ENCODE peak calls at places on chromosomes 11 and 22, in five cellular contexts. One of them, this sample, is unnamed.

GRCh38 chr22:46043816-46044717 is 67.1 kb upstream of the WNT7B start:
- DNase-seq in fibroblast of mammary gland: peak
- DNase-seq in HFF-Myc: no peak
- DNase-seq in PC-3: peak
- DNase-seq in body of pancreas: peak
- DNase-seq in this sample: no peak

GRCh38 chr11:130513132-130513531 is 64.7 kb downstream of the ADAMTS15 start:
- DNase-seq in fibroblast of mammary gland: peak
- DNase-seq in HFF-Myc: no peak
- DNase-seq in PC-3: peak
- DNase-seq in body of pancreas: no peak
- DNase-seq in this sample: no peak

GRCh38 chr22:47767403-47767802 is 1005.0 kb downstream of the TBC1D22A start:
- DNase-seq in fibroblast of mammary gland: no peak
- DNase-seq in HFF-Myc: no peak
- DNase-seq in PC-3: no peak
- DNase-seq in body of pancreas: no peak
- DNase-seq in this sample: no peak

GRCh38 chr11:394034-394857 is at the start of gene PKP3:
- DNase-seq in fibroblast of mammary gland: peak
- DNase-seq in HFF-Myc: no peak
- DNase-seq in PC-3: peak
- DNase-seq in body of pancreas: peak
- DNase-seq in this sample: no peak

GRCh38 chr11:106748059-106748458 is 270.2 kb downstream of the GUCY1A2 start:
- DNase-seq in fibroblast of mammary gland: no peak
- DNase-seq in HFF-Myc: no peak
- DNase-seq in PC-3: no peak
- DNase-seq in body of pancreas: no peak
- DNase-seq in this sample: no peak

GRCh38 chr11:2649400-2649799 is 50.4 kb downstream of the KCNQ1OT1 start:
- DNase-seq in fibroblast of mammary gland: no peak
- DNase-seq in HFF-Myc: no peak
- DNase-seq in PC-3: no peak
- DNase-seq in body of pancreas: no peak
- DNase-seq in this sample: no peak

GRCh38 chr11:84476581-84476980 is 1150.6 kb downstream of the DLG2 start:
- DNase-seq in fibroblast of mammary gland: peak
- DNase-seq in HFF-Myc: no peak
- DNase-seq in PC-3: no peak
- DNase-seq in body of pancreas: no peak
- DNase-seq in this sample: no peak

GRCh38 chr11:35622070-35622469 is 3.8 kb downstream of the FJX1 start:
- DNase-seq in fibroblast of mammary gland: peak
- DNase-seq in HFF-Myc: no peak
- DNase-seq in PC-3: peak
- DNase-seq in body of pancreas: no peak
- DNase-seq in this sample: peak

GRCh38 chr11:94302806-94303205 is 1.6 kb upstream of the IZUMO1R start:
- DNase-seq in fibroblast of mammary gland: no peak
- DNase-seq in HFF-Myc: no peak
- DNase-seq in PC-3: no peak
- DNase-seq in body of pancreas: no peak
- DNase-seq in this sample: no peak

GRCh38 chr22:22952531-22953295 is 65.1 kb downstream of the IGLL5 start:
- DNase-seq in fibroblast of mammary gland: no peak
- DNase-seq in HFF-Myc: no peak
- DNase-seq in PC-3: no peak
- DNase-seq in body of pancreas: no peak
- DNase-seq in this sample: no peak

GRCh38 chr11:3217751-3218482 is 696 bp downstream of the MRGPRG start:
- DNase-seq in fibroblast of mammary gland: no peak
- DNase-seq in HFF-Myc: no peak
- DNase-seq in PC-3: no peak
- DNase-seq in body of pancreas: peak
- DNase-seq in this sample: no peak

GRCh38 chr11:36352919-36353318 is 56.8 kb downstream of the PRR5L start:
- DNase-seq in fibroblast of mammary gland: no peak
- DNase-seq in HFF-Myc: no peak
- DNase-seq in PC-3: no peak
- DNase-seq in body of pancreas: no peak
- DNase-seq in this sample: no peak

GRCh38 chr22:36343070-36343719 is 44.6 kb downstream of the MYH9 start:
- DNase-seq in fibroblast of mammary gland: no peak
- DNase-seq in HFF-Myc: no peak
- DNase-seq in PC-3: no peak
- DNase-seq in body of pancreas: no peak
- DNase-seq in this sample: no peak

GRCh38 chr11:114236829-114237228 is 59.4 kb upstream of the NNMT start:
- DNase-seq in fibroblast of mammary gland: peak
- DNase-seq in HFF-Myc: no peak
- DNase-seq in PC-3: no peak
- DNase-seq in body of pancreas: no peak
- DNase-seq in this sample: no peak

GRCh38 chr22:44286673-44287072 is 26.1 kb downstream of the SHISAL1 start:
- DNase-seq in fibroblast of mammary gland: peak
- DNase-seq in HFF-Myc: no peak
- DNase-seq in PC-3: no peak
- DNase-seq in body of pancreas: no peak
- DNase-seq in this sample: no peak

GRCh38 chr11:71309611-71310010 is 57.2 kb upstream of the SHANK2 start:
- DNase-seq in fibroblast of mammary gland: no peak
- DNase-seq in HFF-Myc: no peak
- DNase-seq in PC-3: no peak
- DNase-seq in body of pancreas: no peak
- DNase-seq in this sample: no peak

GRCh38 chr11:93718057-93718563 is 23.2 kb downstream of the TAF1D start:
- DNase-seq in fibroblast of mammary gland: no peak
- DNase-seq in HFF-Myc: no peak
- DNase-seq in PC-3: no peak
- DNase-seq in body of pancreas: no peak
- DNase-seq in this sample: no peak

GRCh38 chr11:79052539-79052938 is 388.3 kb downstream of the TENM4 start:
- DNase-seq in fibroblast of mammary gland: no peak
- DNase-seq in HFF-Myc: no peak
- DNase-seq in PC-3: peak
- DNase-seq in body of pancreas: no peak
- DNase-seq in this sample: no peak

GRCh38 chr11:27087425-27087824 is 46.8 kb downstream of the BBOX1 start:
- DNase-seq in fibroblast of mammary gland: no peak
- DNase-seq in HFF-Myc: no peak
- DNase-seq in PC-3: no peak
- DNase-seq in body of pancreas: no peak
- DNase-seq in this sample: no peak

GRCh38 chr11:567629-568258 is 7.0 kb downstream of the RASSF7 start:
- DNase-seq in fibroblast of mammary gland: no peak
- DNase-seq in HFF-Myc: no peak
- DNase-seq in PC-3: no peak
- DNase-seq in body of pancreas: no peak
- DNase-seq in this sample: no peak

GRCh38 chr22:21972293-21972779 is 10.3 kb downstream of the TOP3B start:
- DNase-seq in fibroblast of mammary gland: peak
- DNase-seq in HFF-Myc: no peak
- DNase-seq in PC-3: peak
- DNase-seq in body of pancreas: no peak
- DNase-seq in this sample: no peak

GRCh38 chr11:82895437-82896091 is 4.7 kb downstream of the PRCP start:
- DNase-seq in fibroblast of mammary gland: no peak
- DNase-seq in HFF-Myc: no peak
- DNase-seq in PC-3: no peak
- DNase-seq in body of pancreas: no peak
- DNase-seq in this sample: no peak

GRCh38 chr11:107562647-107563208 is 2.8 kb downstream of the ALKBH8 start:
- DNase-seq in fibroblast of mammary gland: peak
- DNase-seq in HFF-Myc: peak
- DNase-seq in PC-3: peak
- DNase-seq in body of pancreas: no peak
- DNase-seq in this sample: no peak

GRCh38 chr11:85913486-85913885 is 58.3 kb downstream of the CCDC83 start:
- DNase-seq in fibroblast of mammary gland: no peak
- DNase-seq in HFF-Myc: no peak
- DNase-seq in PC-3: no peak
- DNase-seq in body of pancreas: no peak
- DNase-seq in this sample: no peak

GRCh38 chr22:31098633-31099110 is 8.7 kb downstream of the SELENOM start:
- DNase-seq in fibroblast of mammary gland: peak
- DNase-seq in HFF-Myc: no peak
- DNase-seq in PC-3: no peak
- DNase-seq in body of pancreas: no peak
- DNase-seq in this sample: no peak

GRCh38 chr11:8258771-8259170 is 4.9 kb downstream of the LMO1 start:
- DNase-seq in fibroblast of mammary gland: peak
- DNase-seq in HFF-Myc: no peak
- DNase-seq in PC-3: peak
- DNase-seq in body of pancreas: peak
- DNase-seq in this sample: no peak

GRCh38 chr11:83220279-83220678 is 26.8 kb downstream of the ANKRD42 start:
- DNase-seq in fibroblast of mammary gland: no peak
- DNase-seq in HFF-Myc: no peak
- DNase-seq in PC-3: peak
- DNase-seq in body of pancreas: no peak
- DNase-seq in this sample: no peak

GRCh38 chr11:71246559-71246958 is 5.8 kb downstream of the SHANK2 start:
- DNase-seq in fibroblast of mammary gland: no peak
- DNase-seq in HFF-Myc: no peak
- DNase-seq in PC-3: no peak
- DNase-seq in body of pancreas: no peak
- DNase-seq in this sample: no peak

GRCh38 chr11:14641801-14642200 is 1.8 kb upstream of the PDE3B start:
- DNase-seq in fibroblast of mammary gland: no peak
- DNase-seq in HFF-Myc: no peak
- DNase-seq in PC-3: no peak
- DNase-seq in body of pancreas: no peak
- DNase-seq in this sample: no peak

GRCh38 chr11:100925935-100926334 is 203.7 kb downstream of the PGR start:
- DNase-seq in fibroblast of mammary gland: peak
- DNase-seq in HFF-Myc: peak
- DNase-seq in PC-3: peak
- DNase-seq in body of pancreas: no peak
- DNase-seq in this sample: no peak

DNA sequence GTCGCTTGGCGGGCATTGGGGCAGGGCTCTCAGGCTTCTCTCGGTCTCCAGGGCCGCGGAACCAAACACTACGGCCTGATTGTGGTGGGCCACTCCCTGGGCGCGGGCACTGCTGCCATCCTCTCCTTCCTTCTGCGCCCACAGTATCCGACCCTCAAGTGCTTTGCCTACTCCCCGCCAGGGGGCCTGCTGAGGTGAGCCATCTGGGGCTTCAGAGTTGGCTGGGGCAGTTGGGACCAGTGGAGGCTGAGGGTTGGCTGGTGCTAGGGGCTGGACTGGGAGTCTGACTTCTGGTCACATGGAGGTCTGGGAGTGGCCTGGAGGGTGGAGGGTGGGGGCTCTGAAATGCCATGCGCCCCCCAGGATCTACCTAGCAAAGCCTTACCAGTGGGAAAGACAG is 15.3 kb upstream of the MYRF start:
- DNase-seq in fibroblast of mammary gland: no peak
- DNase-seq in HFF-Myc: no peak
- DNase-seq in PC-3: no peak
- DNase-seq in body of pancreas: no peak
- DNase-seq in this sample: no peak
- TF ChIP-seq CTCF in fibroblast of mammary gland: no peak
- TF ChIP-seq CTCF in HFF-Myc: no peak
- TF ChIP-seq CTCF in PC-3: no peak
- TF ChIP-seq CTCF in body of pancreas: no peak
- TF ChIP-seq CTCF in this sample: no peak

DNA sequence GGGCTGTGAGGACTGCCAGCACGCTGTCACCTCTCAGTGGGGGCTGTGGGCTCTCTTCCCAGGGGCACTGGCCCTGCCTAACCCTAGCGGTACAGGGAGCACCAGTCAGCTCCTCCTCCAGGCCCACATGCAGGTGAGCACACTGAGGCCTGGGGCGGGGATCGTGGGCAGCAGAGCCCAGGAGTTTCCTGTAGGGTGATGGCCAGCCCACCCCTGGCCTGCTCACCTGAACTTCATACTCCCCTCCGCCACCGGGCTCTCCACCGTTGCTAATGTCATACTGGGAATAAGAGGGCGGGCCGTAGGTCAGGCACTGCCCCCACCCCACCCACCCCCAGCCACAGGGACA is 10.0 kb upstream of the TREH start:
- DNase-seq in fibroblast of mammary gland: no peak
- DNase-seq in HFF-Myc: no peak
- DNase-seq in PC-3: no peak
- DNase-seq in body of pancreas: no peak
- DNase-seq in this sample: no peak
- H3K4me3 ChIP-seq in fibroblast of mammary gland: peak
- H3K4me3 ChIP-seq in HFF-Myc: no peak
- H3K4me3 ChIP-seq in PC-3: peak
- H3K4me3 ChIP-seq in body of pancreas: no peak
- H3K4me3 ChIP-seq in this sample: no peak

DNA sequence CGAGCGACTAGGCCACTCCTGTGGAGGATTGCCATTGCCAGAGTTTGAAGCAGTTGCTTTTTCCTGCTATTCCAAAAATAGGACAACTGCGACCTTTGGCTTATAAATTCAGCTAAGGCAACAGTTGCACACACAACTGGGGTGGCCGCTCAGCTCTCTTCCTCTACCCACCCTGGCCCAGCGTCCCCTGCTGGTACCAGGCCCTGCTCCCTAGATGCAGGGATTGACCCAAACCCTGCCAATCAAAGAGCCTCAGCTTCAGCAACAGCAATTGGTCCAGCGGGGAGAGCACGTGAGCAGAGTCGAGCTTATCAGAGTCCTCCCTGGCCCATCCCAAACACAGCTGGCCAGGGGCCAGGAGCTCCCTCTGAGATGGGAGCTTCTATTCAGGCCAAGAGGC is 22.0 kb upstream of the CABP2 start:
- DNase-seq in fibroblast of mammary gland: no peak
- DNase-seq in HFF-Myc: no peak
- DNase-seq in PC-3: no peak
- DNase-seq in body of pancreas: peak
- DNase-seq in this sample: no peak
- TF ChIP-seq CTCF in fibroblast of mammary gland: no peak
- TF ChIP-seq CTCF in HFF-Myc: no peak
- TF ChIP-seq CTCF in PC-3: no peak
- TF ChIP-seq CTCF in body of pancreas: no peak
- TF ChIP-seq CTCF in this sample: no peak

DNA sequence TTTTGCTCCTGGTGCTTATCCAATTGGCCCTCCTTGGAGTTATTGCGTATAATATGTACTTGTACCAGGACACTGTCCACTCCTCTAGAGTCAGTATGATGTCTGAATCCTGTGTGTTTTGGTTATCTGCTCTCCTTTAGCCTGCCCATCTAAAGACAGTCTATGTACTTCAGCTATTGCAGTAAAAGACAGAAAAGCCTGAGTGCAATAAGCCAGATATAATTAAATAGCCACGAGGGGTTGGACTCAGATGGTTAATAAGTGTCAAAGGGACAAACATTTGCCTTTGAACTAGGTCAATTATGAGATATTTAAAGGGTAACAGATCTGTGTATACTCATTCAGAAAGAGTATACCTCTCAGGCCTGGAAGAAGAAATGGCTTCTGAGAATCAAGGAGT is 406.7 kb downstream of the LUZP2 start:
- DNase-seq in fibroblast of mammary gland: no peak
- DNase-seq in HFF-Myc: no peak
- DNase-seq in PC-3: no peak
- DNase-seq in body of pancreas: no peak
- DNase-seq in this sample: no peak
- H3K4me3 ChIP-seq in fibroblast of mammary gland: no peak
- H3K4me3 ChIP-seq in HFF-Myc: no peak
- H3K4me3 ChIP-seq in PC-3: no peak
- H3K4me3 ChIP-seq in body of pancreas: no peak
- H3K4me3 ChIP-seq in this sample: no peak

This sample was measured in AG04450.